ENCODE peak calls at places on chromosomes 3 and 15, in six cellular contexts. J, E, S, X, F and P are unnamed samples.

GRCh38 chr3:154428369-154429206 is 1.4 kb downstream of the GPR149 start:
- DNase-seq in F (no peak), S (no peak), E (no peak), X (no peak), J (peak; percentile 35), P (no peak)

GRCh38 chr3:2354702-2355101 is 256.0 kb downstream of the CNTN4 start:
- DNase-seq in J (peak; percentile 54), S (no peak), E (no peak), X (no peak), F (no peak), P (no peak)

GRCh38 chr15:89492111-89492641 is 4.2 kb downstream of the RHCG start:
- DNase-seq in J (peak; percentile 41), F (no peak), S (no peak), X (no peak), E (no peak), P (peak; percentile 56)

GRCh38 chr3:170506556-170506955 is 79.3 kb downstream of the SLC7A14 start:
- DNase-seq in X (no peak), S (no peak), F (no peak), E (no peak), J (peak; percentile 26), P (no peak)

GRCh38 chr15:45402955-45403892 is 24.9 kb upstream of the GATM start:
- DNase-seq in S (no peak), E (peak; percentile 33), J (peak; percentile 68), X (peak; percentile 58), F (peak; percentile 44), P (peak; percentile 53)

GRCh38 chr3:129829640-129830039 is 63.9 kb downstream of the TMCC1 start:
- DNase-seq in S (peak; percentile 42), X (peak; percentile 37), E (peak; percentile 23), F (peak; percentile 53), J (peak; percentile 68), P (peak; percentile 56)

GRCh38 chr3:189142527-189142926 is 29.2 kb upstream of the TPRG1 start:
- DNase-seq in E (no peak), J (no peak), F (no peak), X (no peak), S (no peak), P (no peak)

GRCh38 chr3:186993210-186993782 is 63.0 kb downstream of the ST6GAL1 start:
- DNase-seq in X (no peak), E (no peak), J (no peak), F (no peak), S (no peak), P (no peak)

GRCh38 chr3:2770451-2770850 is 339.7 kb downstream of the IL5RA start:
- DNase-seq in S (no peak), J (peak; percentile 58), E (no peak), F (no peak), X (no peak), P (peak; percentile 60)

GRCh38 chr3:58235970-58236369 is 1.6 kb upstream of the ABHD6 start:
- DNase-seq in F (no peak), S (no peak), E (no peak), X (no peak), J (no peak), P (no peak)

GRCh38 chr3:170835346-170835745 is 34.6 kb downstream of the RPL22L1 start:
- DNase-seq in X (no peak), E (no peak), J (peak; percentile 27), F (no peak), S (peak; percentile 33), P (no peak)

GRCh38 chr3:133487920-133488540 is 85.5 kb upstream of the CDV3 start:
- DNase-seq in X (peak; percentile 39), J (no peak), E (no peak), F (no peak), S (no peak), P (no peak)

GRCh38 chr15:62739082-62739481 is 303.5 kb upstream of the TPM1 start:
- DNase-seq in S (no peak), X (no peak), E (no peak), F (no peak), J (no peak), P (no peak)

GRCh38 chr3:126365351-126366274 is 8.4 kb upstream of the KLF15 start:
- DNase-seq in S (no peak), J (no peak), F (peak; percentile 2), E (no peak), X (no peak), P (no peak)

GRCh38 chr15:61091229-61091628 is 137.9 kb downstream of the RORA start:
- DNase-seq in S (peak; percentile 28), F (no peak), E (no peak), X (no peak), J (no peak), P (no peak)

GRCh38 chr15:64558460-64559179 is 98.2 kb downstream of the ZNF609 start:
- DNase-seq in S (no peak), E (no peak), F (no peak), J (no peak), X (no peak), P (no peak)

GRCh38 chr3:53799338-53799865 is 46.8 kb downstream of the CHDH start:
- DNase-seq in E (no peak), X (no peak), S (no peak), J (no peak), F (no peak), P (no peak)

GRCh38 chr3:196207159-196207832 is 3.9 kb downstream of the ZDHHC19 start:
- DNase-seq in F (no peak), E (no peak), J (peak; percentile 57), S (no peak), X (no peak), P (no peak)

GRCh38 chr15:67148196-67148701 is 82.8 kb downstream of the SMAD3 start:
- DNase-seq in F (no peak), X (no peak), S (no peak), J (no peak), E (no peak), P (no peak)

GRCh38 chr3:172816968-172817367 is 66.4 kb downstream of the ECT2 start:
- DNase-seq in X (no peak), J (no peak), S (no peak), F (no peak), E (no peak), P (no peak)

GRCh38 chr3:51718547-51719412 is 11.9 kb downstream of the GRM2 start:
- DNase-seq in F (peak; percentile 86), X (peak; percentile 59), J (peak; percentile 84), S (no peak), E (peak; percentile 45), P (peak; percentile 64)

GRCh38 chr15:58549013-58549779 is 117.4 kb downstream of the LIPC start:
- DNase-seq in X (no peak), E (no peak), F (no peak), S (no peak), J (peak; percentile 27), P (no peak)

GRCh38 chr15:65525622-65526021 is 4.6 kb upstream of the HACD3 start:
- DNase-seq in S (peak; percentile 39), E (no peak), F (no peak), X (no peak), J (no peak), P (no peak)

GRCh38 chr3:111485086-111485485 is 56.9 kb upstream of the CD96 start:
- DNase-seq in E (no peak), F (no peak), S (no peak), X (no peak), J (no peak), P (no peak)

GRCh38 chr3:183837390-183837789 is 12.0 kb upstream of the MAP6D1 start:
- DNase-seq in S (no peak), J (no peak), X (no peak), F (no peak), E (no peak), P (no peak)
- H3K4me1 ChIP-seq in S (no peaks in the 10 kb centered on the region), J (no peaks in the 10 kb centered on the region), X (no peaks in the 10 kb centered on the region), F (no peaks in the 10 kb centered on the region), E (no peaks in the 10 kb centered on the region), P (no peaks in the 10 kb centered on the region)

GRCh38 chr15:68711406-68711805 is 109.3 kb downstream of the ANP32A start:
- DNase-seq in F (no peak), E (no peak), X (no peak), J (no peak), S (no peak), P (no peak)

GRCh38 chr15:68712886-68713285 is 107.8 kb downstream of the ANP32A start:
- DNase-seq in S (no peak), F (no peak), X (no peak), J (no peak), E (no peak), P (no peak)

GRCh38 chr15:68710536-68710935 is 110.2 kb downstream of the ANP32A start:
- DNase-seq in S (no peak), J (no peak), F (no peak), X (no peak), E (no peak), P (no peak)

GRCh38 chr15:68706256-68706655 is 114.4 kb downstream of the ANP32A start:
- DNase-seq in J (no peak), F (no peak), S (no peak), E (no peak), X (no peak), P (no peak)

GRCh38 chr15:68709826-68710225 is 110.9 kb downstream of the ANP32A start:
- DNase-seq in F (no peak), X (no peak), S (no peak), J (no peak), E (no peak), P (no peak)
- TF ChIP-seq CTCF in F (no peak), X (no peak), S (no peak), J (no peak), E (no peak), P (no peak)

DNA sequence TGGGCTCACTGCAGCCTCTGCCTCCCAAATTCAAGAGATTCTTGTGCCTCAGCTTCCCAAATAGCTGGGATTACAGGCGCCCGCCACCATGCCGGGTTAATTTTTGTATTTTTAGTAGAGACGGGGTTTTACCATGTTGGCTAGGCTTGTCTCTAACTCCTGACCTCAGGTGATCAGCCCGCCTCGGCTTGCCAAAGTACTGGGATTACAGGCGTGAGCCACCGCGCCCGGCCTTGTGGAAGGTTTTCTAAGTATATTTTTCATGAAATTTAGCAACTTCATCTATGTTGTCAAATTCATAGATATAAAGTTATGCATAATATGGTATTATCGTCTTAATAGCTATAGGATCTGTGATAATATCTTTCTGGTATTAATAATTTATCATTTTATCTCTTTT is 275.6 kb upstream of the GRM7 start:
- DNase-seq in X (no peak), S (no peak), J (no peak), E (no peak), F (no peak), P (no peak)
- H3K4me3 ChIP-seq in X (no peak overlapping the region), S (no peak overlapping the region), J (no peak overlapping the region), E (no peak overlapping the region), F (no peak overlapping the region), P (no peak overlapping the region)

DNA sequence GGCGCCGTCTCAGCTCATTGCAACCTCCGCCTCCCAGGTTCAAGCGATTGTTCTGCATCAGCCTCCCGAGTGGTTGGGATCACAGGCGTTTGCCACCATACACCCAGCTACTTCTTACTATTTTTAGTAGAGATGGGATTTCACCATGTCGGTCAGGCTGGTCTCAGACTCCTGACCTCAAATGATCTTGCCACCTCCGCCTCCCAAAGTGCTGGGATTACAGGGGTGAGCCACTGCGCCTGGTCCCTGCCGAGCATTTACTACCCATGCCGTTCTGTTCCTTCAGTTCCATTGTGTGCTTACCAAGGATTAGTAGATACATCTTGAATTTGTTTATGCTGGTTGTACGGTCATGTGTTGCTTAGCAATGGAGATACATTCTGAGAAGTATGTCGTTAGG is 10.3 kb downstream of the CHD2 start:
- DNase-seq in E (no peak), S (no peak), F (no peak), X (no peak), J (no peak), P (no peak)
- H3K4me1 ChIP-seq in E (peaks cover 79% of the 10 kb centered on the region), S (peaks cover 4% of the 10 kb centered on the region), F (peaks cover 23% of the 10 kb centered on the region), X (peaks cover 98% of the 10 kb centered on the region), J (peaks cover 59% of the 10 kb centered on the region), P (peaks cover 90% of the 10 kb centered on the region)